ENCODE peak calls at places on chromosome 6, in eight cellular contexts. One of them, this sample, is unnamed.

GRCh38 chr6:97947841-97948240 is 664.8 kb upstream of the MMS22L start:
- DNase-seq in foreskin fibroblast: no peak
- DNase-seq in brain microvascular endothelial cell: peak
- DNase-seq in AG04449: no peak
- DNase-seq in cardiac fibroblast: peak
- DNase-seq in A549: no peak
- DNase-seq in retinal pigment epithelial cell: peak
- DNase-seq in CD8-positive, alpha-beta T cell: no peak
- DNase-seq in this sample: no peak

GRCh38 chr6:30378290-30378937 is 33.5 kb downstream of the RPP21 start:
- DNase-seq in retinal pigment epithelial cell: no peak
- DNase-seq in A549: no peak
- DNase-seq in brain microvascular endothelial cell: no peak
- DNase-seq in CD8-positive, alpha-beta T cell: no peak
- DNase-seq in AG04449: no peak
- DNase-seq in foreskin fibroblast: no peak
- DNase-seq in cardiac fibroblast: peak
- DNase-seq in this sample: no peak

GRCh38 chr6:161594412-161594811 is 320.6 kb upstream of the AGPAT4 start:
- DNase-seq in AG04449: no peak
- DNase-seq in A549: no peak
- DNase-seq in foreskin fibroblast: no peak
- DNase-seq in cardiac fibroblast: no peak
- DNase-seq in brain microvascular endothelial cell: no peak
- DNase-seq in retinal pigment epithelial cell: no peak
- DNase-seq in CD8-positive, alpha-beta T cell: no peak
- DNase-seq in this sample: no peak

GRCh38 chr6:138815797-138816528 is 20.1 kb downstream of the ECT2L start:
- DNase-seq in cardiac fibroblast: peak
- DNase-seq in brain microvascular endothelial cell: peak
- DNase-seq in A549: peak
- DNase-seq in foreskin fibroblast: peak
- DNase-seq in CD8-positive, alpha-beta T cell: no peak
- DNase-seq in retinal pigment epithelial cell: no peak
- DNase-seq in AG04449: peak
- DNase-seq in this sample: no peak

GRCh38 chr6:142167071-142167470 is 20.0 kb downstream of the VTA1 start:
- DNase-seq in cardiac fibroblast: no peak
- DNase-seq in retinal pigment epithelial cell: no peak
- DNase-seq in A549: no peak
- DNase-seq in brain microvascular endothelial cell: no peak
- DNase-seq in foreskin fibroblast: no peak
- DNase-seq in AG04449: no peak
- DNase-seq in CD8-positive, alpha-beta T cell: no peak
- DNase-seq in this sample: no peak

GRCh38 chr6:13563009-13563408 is 11.4 kb upstream of the SIRT5 start:
- DNase-seq in cardiac fibroblast: no peak
- DNase-seq in AG04449: no peak
- DNase-seq in retinal pigment epithelial cell: no peak
- DNase-seq in brain microvascular endothelial cell: no peak
- DNase-seq in CD8-positive, alpha-beta T cell: no peak
- DNase-seq in A549: no peak
- DNase-seq in foreskin fibroblast: no peak
- DNase-seq in this sample: no peak

GRCh38 chr6:15426395-15426794 is 180.5 kb downstream of the JARID2 start:
- DNase-seq in foreskin fibroblast: no peak
- DNase-seq in CD8-positive, alpha-beta T cell: no peak
- DNase-seq in brain microvascular endothelial cell: no peak
- DNase-seq in retinal pigment epithelial cell: no peak
- DNase-seq in cardiac fibroblast: no peak
- DNase-seq in AG04449: no peak
- DNase-seq in A549: no peak
- DNase-seq in this sample: no peak

GRCh38 chr6:155177369-155177961 is 86.3 kb upstream of the CLDN20 start:
- DNase-seq in AG04449: no peak
- DNase-seq in A549: peak
- DNase-seq in brain microvascular endothelial cell: peak
- DNase-seq in retinal pigment epithelial cell: no peak
- DNase-seq in cardiac fibroblast: peak
- DNase-seq in foreskin fibroblast: peak
- DNase-seq in CD8-positive, alpha-beta T cell: no peak
- DNase-seq in this sample: no peak

GRCh38 chr6:142381845-142382378 is 80.1 kb downstream of the ADGRG6 start:
- DNase-seq in CD8-positive, alpha-beta T cell: no peak
- DNase-seq in A549: no peak
- DNase-seq in brain microvascular endothelial cell: no peak
- DNase-seq in retinal pigment epithelial cell: no peak
- DNase-seq in AG04449: no peak
- DNase-seq in foreskin fibroblast: no peak
- DNase-seq in cardiac fibroblast: no peak
- DNase-seq in this sample: no peak

GRCh38 chr6:157559201-157559756 is 178.3 kb downstream of the ZDHHC14 start:
- DNase-seq in cardiac fibroblast: no peak
- DNase-seq in foreskin fibroblast: no peak
- DNase-seq in A549: no peak
- DNase-seq in AG04449: no peak
- DNase-seq in CD8-positive, alpha-beta T cell: no peak
- DNase-seq in brain microvascular endothelial cell: no peak
- DNase-seq in retinal pigment epithelial cell: no peak
- DNase-seq in this sample: no peak

GRCh38 chr6:33419580-33420492 is at the start of gene SYNGAP1:
- DNase-seq in A549: no peak
- DNase-seq in cardiac fibroblast: peak
- DNase-seq in CD8-positive, alpha-beta T cell: no peak
- DNase-seq in foreskin fibroblast: peak
- DNase-seq in brain microvascular endothelial cell: peak
- DNase-seq in AG04449: no peak
- DNase-seq in retinal pigment epithelial cell: no peak
- DNase-seq in this sample: peak

GRCh38 chr6:16302721-16303552 is 64.5 kb downstream of the GMPR start:
- DNase-seq in foreskin fibroblast: no peak
- DNase-seq in retinal pigment epithelial cell: no peak
- DNase-seq in CD8-positive, alpha-beta T cell: no peak
- DNase-seq in A549: no peak
- DNase-seq in AG04449: no peak
- DNase-seq in cardiac fibroblast: no peak
- DNase-seq in brain microvascular endothelial cell: no peak
- DNase-seq in this sample: no peak

GRCh38 chr6:3751019-3751729 is at the start of gene PXDC1:
- DNase-seq in brain microvascular endothelial cell: no peak
- DNase-seq in cardiac fibroblast: no peak
- DNase-seq in foreskin fibroblast: no peak
- DNase-seq in AG04449: no peak
- DNase-seq in CD8-positive, alpha-beta T cell: no peak
- DNase-seq in retinal pigment epithelial cell: no peak
- DNase-seq in A549: no peak
- DNase-seq in this sample: no peak

GRCh38 chr6:4727236-4727635 is 49.0 kb upstream of the CDYL start:
- DNase-seq in CD8-positive, alpha-beta T cell: no peak
- DNase-seq in AG04449: no peak
- DNase-seq in brain microvascular endothelial cell: no peak
- DNase-seq in foreskin fibroblast: no peak
- DNase-seq in cardiac fibroblast: no peak
- DNase-seq in retinal pigment epithelial cell: no peak
- DNase-seq in A549: no peak
- DNase-seq in this sample: no peak

GRCh38 chr6:31836676-31837611 is 9.4 kb downstream of the HSPA1B start:
- DNase-seq in A549: no peak
- DNase-seq in CD8-positive, alpha-beta T cell: no peak
- DNase-seq in AG04449: no peak
- DNase-seq in foreskin fibroblast: peak
- DNase-seq in retinal pigment epithelial cell: no peak
- DNase-seq in cardiac fibroblast: peak
- DNase-seq in brain microvascular endothelial cell: no peak
- DNase-seq in this sample: no peak

GRCh38 chr6:21586300-21586699 is 7.3 kb upstream of the SOX4 start:
- DNase-seq in cardiac fibroblast: no peak
- DNase-seq in foreskin fibroblast: no peak
- DNase-seq in retinal pigment epithelial cell: no peak
- DNase-seq in CD8-positive, alpha-beta T cell: no peak
- DNase-seq in AG04449: no peak
- DNase-seq in A549: no peak
- DNase-seq in brain microvascular endothelial cell: no peak
- DNase-seq in this sample: no peak

DNA sequence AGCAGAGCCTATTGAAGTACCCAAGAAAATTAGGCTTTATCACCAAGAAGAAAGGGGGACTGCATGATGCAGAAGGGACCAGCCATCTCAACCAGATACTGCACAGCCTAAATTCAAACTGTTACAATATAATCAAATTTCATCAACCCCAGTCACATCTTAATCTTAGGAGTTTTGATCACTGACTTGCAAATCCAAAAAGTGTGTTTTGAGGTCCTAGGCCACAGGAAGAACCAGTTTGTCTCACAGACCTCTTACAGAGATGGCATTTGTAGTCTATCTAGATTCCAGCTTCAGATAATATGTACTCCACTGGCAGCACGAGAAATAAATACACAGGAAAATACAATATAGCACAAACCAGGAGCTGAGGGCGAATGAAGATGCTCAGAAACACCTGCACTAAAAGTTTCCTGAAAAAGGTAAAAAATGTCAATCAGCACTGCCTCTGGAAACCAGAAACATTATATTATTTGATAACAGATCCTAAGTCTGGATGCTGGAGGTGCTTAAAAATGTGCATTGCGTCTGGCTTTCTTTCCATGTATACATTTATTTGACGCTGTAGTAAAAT is 665 bp upstream of the BTN3A3 start:
- DNase-seq in A549: no peak
- DNase-seq in foreskin fibroblast: no peak
- DNase-seq in CD8-positive, alpha-beta T cell: no peak
- DNase-seq in brain microvascular endothelial cell: no peak
- DNase-seq in AG04449: no peak
- DNase-seq in cardiac fibroblast: no peak
- DNase-seq in retinal pigment epithelial cell: no peak
- DNase-seq in this sample: no peak
- H3K4me3 ChIP-seq in A549: peak
- H3K4me3 ChIP-seq in foreskin fibroblast: peak
- H3K4me3 ChIP-seq in CD8-positive, alpha-beta T cell: peak
- H3K4me3 ChIP-seq in brain microvascular endothelial cell: peak
- H3K4me3 ChIP-seq in AG04449: no peak
- H3K4me3 ChIP-seq in cardiac fibroblast: peak
- H3K4me3 ChIP-seq in retinal pigment epithelial cell: no peak
- H3K4me3 ChIP-seq in this sample: peak

GRCh38 chr6:130050230-130050629 is 31.8 kb downstream of the L3MBTL3 start:
- DNase-seq in CD8-positive, alpha-beta T cell: no peak
- DNase-seq in retinal pigment epithelial cell: no peak
- DNase-seq in foreskin fibroblast: peak
- DNase-seq in brain microvascular endothelial cell: no peak
- DNase-seq in A549: no peak
- DNase-seq in AG04449: no peak
- DNase-seq in cardiac fibroblast: no peak
- DNase-seq in this sample: no peak

GRCh38 chr6:130041594-130041993 is 23.2 kb downstream of the L3MBTL3 start:
- DNase-seq in AG04449: no peak
- DNase-seq in cardiac fibroblast: no peak
- DNase-seq in CD8-positive, alpha-beta T cell: no peak
- DNase-seq in brain microvascular endothelial cell: no peak
- DNase-seq in retinal pigment epithelial cell: no peak
- DNase-seq in foreskin fibroblast: no peak
- DNase-seq in A549: no peak
- DNase-seq in this sample: no peak

GRCh38 chr6:130046711-130047439 is 28.5 kb downstream of the L3MBTL3 start:
- DNase-seq in cardiac fibroblast: no peak
- DNase-seq in brain microvascular endothelial cell: peak
- DNase-seq in AG04449: no peak
- DNase-seq in A549: no peak
- DNase-seq in CD8-positive, alpha-beta T cell: no peak
- DNase-seq in retinal pigment epithelial cell: no peak
- DNase-seq in foreskin fibroblast: peak
- DNase-seq in this sample: no peak

GRCh38 chr6:130043344-130043743 is 25.0 kb downstream of the L3MBTL3 start:
- DNase-seq in retinal pigment epithelial cell: no peak
- DNase-seq in foreskin fibroblast: no peak
- DNase-seq in cardiac fibroblast: no peak
- DNase-seq in A549: no peak
- DNase-seq in AG04449: no peak
- DNase-seq in CD8-positive, alpha-beta T cell: no peak
- DNase-seq in brain microvascular endothelial cell: no peak
- DNase-seq in this sample: no peak

GRCh38 chr6:130047440-130047995 is 29.1 kb downstream of the L3MBTL3 start:
- DNase-seq in A549: no peak
- DNase-seq in brain microvascular endothelial cell: no peak
- DNase-seq in CD8-positive, alpha-beta T cell: no peak
- DNase-seq in AG04449: no peak
- DNase-seq in retinal pigment epithelial cell: no peak
- DNase-seq in cardiac fibroblast: no peak
- DNase-seq in foreskin fibroblast: no peak
- DNase-seq in this sample: no peak
- TF ChIP-seq CTCF in A549: peak
- TF ChIP-seq CTCF in brain microvascular endothelial cell: no peak
- TF ChIP-seq CTCF in CD8-positive, alpha-beta T cell: no peak
- TF ChIP-seq CTCF in AG04449: no peak
- TF ChIP-seq CTCF in retinal pigment epithelial cell: no peak
- TF ChIP-seq CTCF in cardiac fibroblast: no peak
- TF ChIP-seq CTCF in foreskin fibroblast: no peak
- TF ChIP-seq CTCF in this sample: no peak

GRCh38 chr6:167849846-167850459 is 23.2 kb downstream of the AFDN start:
- DNase-seq in A549: peak
- DNase-seq in AG04449: no peak
- DNase-seq in foreskin fibroblast: no peak
- DNase-seq in brain microvascular endothelial cell: no peak
- DNase-seq in retinal pigment epithelial cell: peak
- DNase-seq in cardiac fibroblast: peak
- DNase-seq in CD8-positive, alpha-beta T cell: no peak
- DNase-seq in this sample: no peak
- H3K4me3 ChIP-seq in A549: peak
- H3K4me3 ChIP-seq in AG04449: no peak
- H3K4me3 ChIP-seq in foreskin fibroblast: no peak
- H3K4me3 ChIP-seq in brain microvascular endothelial cell: no peak
- H3K4me3 ChIP-seq in retinal pigment epithelial cell: peak
- H3K4me3 ChIP-seq in cardiac fibroblast: no peak
- H3K4me3 ChIP-seq in CD8-positive, alpha-beta T cell: no peak
- H3K4me3 ChIP-seq in this sample: no peak

DNA sequence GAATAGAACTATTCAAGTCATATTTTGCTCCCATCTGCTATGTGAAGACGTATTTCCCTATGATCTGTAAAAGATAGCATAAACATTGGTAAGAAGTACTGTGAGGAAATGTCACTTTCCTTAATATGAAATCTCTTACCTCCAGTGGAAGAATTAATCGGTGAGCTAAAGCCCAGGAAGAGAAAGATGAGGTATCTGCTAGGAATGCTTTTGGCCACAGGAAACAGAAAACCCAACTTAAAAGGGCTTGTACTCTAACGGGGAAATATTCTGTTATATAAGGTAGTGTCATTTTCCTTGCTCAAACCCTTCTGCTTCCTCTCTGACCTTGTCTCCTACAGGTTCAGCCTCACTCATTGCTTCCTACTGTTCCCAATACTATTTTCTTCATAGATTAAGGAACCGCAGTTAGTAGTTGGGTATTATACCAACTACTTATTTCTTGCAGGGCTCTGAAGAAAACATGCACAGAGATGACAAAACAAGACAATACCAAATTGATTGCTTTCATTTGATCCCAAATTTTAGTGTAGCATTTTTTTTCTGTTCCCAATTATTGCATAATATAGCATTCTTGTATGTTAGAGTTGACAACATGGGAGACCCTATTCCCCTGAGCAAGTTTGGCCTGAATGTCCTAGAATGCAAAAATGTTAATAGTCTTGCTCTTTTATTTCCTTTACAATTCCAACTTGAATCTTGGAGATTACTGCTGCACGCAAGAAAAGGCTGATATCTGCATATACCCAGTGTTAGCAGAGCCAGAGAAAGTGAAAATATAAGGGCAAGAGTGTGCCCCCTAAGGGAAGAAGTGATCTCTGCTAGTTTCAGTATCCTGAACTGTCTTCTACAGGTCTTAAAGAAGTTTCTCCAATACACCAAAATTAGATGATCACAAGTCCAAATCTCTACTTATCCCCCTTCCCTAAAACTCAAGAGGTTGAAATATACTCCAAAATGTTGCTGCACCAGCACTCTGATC is 65.3 kb downstream of the AFG1L start:
- DNase-seq in A549: no peak
- DNase-seq in AG04449: peak
- DNase-seq in brain microvascular endothelial cell: no peak
- DNase-seq in retinal pigment epithelial cell: no peak
- DNase-seq in CD8-positive, alpha-beta T cell: no peak
- DNase-seq in cardiac fibroblast: peak
- DNase-seq in foreskin fibroblast: no peak
- DNase-seq in this sample: no peak
- TF ChIP-seq CTCF in A549: no peak
- TF ChIP-seq CTCF in AG04449: no peak
- TF ChIP-seq CTCF in brain microvascular endothelial cell: no peak
- TF ChIP-seq CTCF in retinal pigment epithelial cell: peak
- TF ChIP-seq CTCF in CD8-positive, alpha-beta T cell: no peak
- TF ChIP-seq CTCF in cardiac fibroblast: peak
- TF ChIP-seq CTCF in foreskin fibroblast: peak
- TF ChIP-seq CTCF in this sample: no peak